ENCODE peak calls at places on chromosomes 11 and 22, in five cellular contexts. Z is suprapubic skin, I is body of pancreas, L is SJCRH30, P is dorsolateral prefrontal cortex. Y is an unnamed sample. For H3K27me3, the result is how much of the 10 kb centered on the place peaks cover.

GRCh38 chr11:96205460-96205809 is 137.6 kb downstream of the MAML2 start:
- DNase-seq in P (no peak), Z (no peak), I (no peak), L (no peak), Y (no peak)

GRCh38 chr11:71251761-71252433 is 480 bp downstream of the SHANK2 start:
- DNase-seq in Z (no peak), L (no peak), I (peak), P (no peak), Y (peak)

GRCh38 chr11:16049611-16050010 is 306.7 kb downstream of the SOX6 start:
- DNase-seq in P (no peak), L (no peak), Z (no peak), I (no peak), Y (no peak)

GRCh38 chr22:41976961-41977566 is 7.8 kb downstream of the SEPTIN3 start:
- DNase-seq in I (no peak), P (peak), L (no peak), Z (no peak), Y (peak)

GRCh38 chr11:128409476-128409875 is 177.9 kb downstream of the ETS1 start:
- DNase-seq in P (no peak), L (no peak), I (no peak), Z (no peak), Y (no peak)

GRCh38 chr11:14908214-14908880 is 16.3 kb upstream of the CYP2R1 start:
- DNase-seq in P (no peak), I (peak), L (peak), Z (no peak), Y (no peak)

GRCh38 chr22:36457688-36458450 is 23.6 kb downstream of the TXN2 start:
- DNase-seq in I (peak), L (no peak), Z (no peak), P (no peak), Y (no peak)

GRCh38 chr11:9823439-9823838 is 159.6 kb downstream of the SWAP70 start:
- DNase-seq in L (no peak), P (no peak), I (no peak), Z (no peak), Y (no peak)

GRCh38 chr22:49306632-49306975 is 521.1 kb downstream of the BRD1 start:
- DNase-seq in Z (peak), P (peak), I (peak), L (no peak), Y (peak)

DNA sequence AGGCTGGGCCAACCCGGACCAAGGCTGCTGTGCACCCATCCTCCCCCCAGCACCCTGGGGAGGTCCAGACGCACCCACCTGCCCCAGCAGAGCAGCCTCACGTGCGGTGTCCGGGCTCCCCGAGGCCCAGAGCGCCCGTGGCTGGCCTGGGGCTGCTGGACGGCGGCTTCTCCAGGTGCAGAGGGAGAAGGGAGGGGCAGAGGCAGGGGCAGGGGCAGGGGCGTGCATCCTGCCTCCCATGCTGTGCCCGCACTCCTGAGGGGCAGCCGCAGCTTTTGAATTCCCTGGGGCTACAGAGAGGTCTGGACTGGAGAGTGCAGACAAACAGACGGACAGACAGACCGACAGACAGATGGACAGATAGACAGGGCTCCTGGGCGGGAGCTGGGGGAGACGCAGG is 83.6 kb upstream of the PRR5 start:
- DNase-seq in L (no peak), P (no peak), I (no peak), Z (no peak), Y (peak)
- H3K27me3 ChIP-seq in L (under half), P (under half), I (under half), Z (under half), Y (under half)

GRCh38 chr11:130705670-130706421 is 210.4 kb downstream of the SNX19 start:
- DNase-seq in I (no peak), P (no peak), Z (no peak), L (no peak), Y (no peak)
- H3K27me3 ChIP-seq in I (under half), P (under half), Z (under half), L (under half), Y (under half)

DNA sequence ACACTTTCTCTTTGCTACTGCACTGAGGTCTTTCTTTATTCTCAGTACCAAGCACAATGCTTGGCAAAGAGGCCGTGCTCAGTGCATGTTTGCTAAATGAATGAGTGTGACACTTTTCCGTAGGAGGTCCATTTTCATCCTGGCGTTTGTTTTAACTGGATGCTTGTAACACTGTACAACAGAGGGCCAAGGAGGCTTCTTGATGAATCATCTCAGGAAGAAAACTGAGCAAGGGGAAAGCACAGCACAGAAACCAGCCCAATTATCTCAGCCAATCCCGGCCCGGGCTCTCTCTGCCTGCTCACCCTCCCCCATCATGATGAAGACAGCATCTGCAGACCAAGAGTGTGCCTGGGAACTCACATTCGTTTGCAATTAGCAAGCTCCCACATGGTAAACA is 570.3 kb downstream of the OPCML start:
- DNase-seq in Z (no peak), I (no peak), L (no peak), P (peak), Y (no peak)
- H3K27me3 ChIP-seq in Z (under half), I (under half), L (under half), P (under half), Y (under half)

GRCh38 chr11:118167253-118167652 is 9.2 kb downstream of the SCN2B start:
- DNase-seq in P (no peak), I (no peak), L (no peak), Z (no peak), Y (no peak)
- H3K27me3 ChIP-seq in P (under half), I (under half), L (under half), Z (under half), Y (half or more)